ENCODE peak calls at places on chromosome 2, in four cellular contexts. J is heart right ventricle, D is IMR-90, Y is neuronal stem cell. O is an unnamed sample.

GRCh38 chr2:75632091-75632704 is 14.4 kb upstream of the MRPL19 start:
- DNase-seq in J (no peak), Y (no peak), D (no peak), O (no peak)

GRCh38 chr2:45610281-45611019 is 617 bp downstream of the SRBD1 start:
- DNase-seq in Y (peak), D (peak), J (peak), O (no peak)

GRCh38 chr2:159290289-159290907 is 3.9 kb upstream of the WDSUB1 start:
- DNase-seq in Y (no peak), D (peak), J (no peak), O (peak)

GRCh38 chr2:122322815-122323214 is 567.4 kb downstream of the TSN start:
- DNase-seq in Y (no peak), D (no peak), J (no peak), O (no peak)

GRCh38 chr2:43183743-43184142 is 42.7 kb downstream of the ZFP36L2 start:
- DNase-seq in J (no peak), Y (no peak), D (no peak), O (no peak)

GRCh38 chr2:7738596-7738995 is 821.4 kb downstream of the RNF144A start:
- DNase-seq in J (no peak), D (no peak), Y (no peak), O (no peak)

GRCh38 chr2:23454501-23455120 is 69.6 kb downstream of the KLHL29 start:
- DNase-seq in D (no peak), Y (no peak), J (no peak), O (no peak)

GRCh38 chr2:148927010-148927409 is 52.0 kb downstream of the KIF5C start:
- DNase-seq in D (no peak), J (peak), Y (no peak), O (no peak)

GRCh38 chr2:176643711-176644110 is 374.5 kb downstream of the MTX2 start:
- DNase-seq in D (no peak), Y (no peak), J (no peak), O (no peak)

GRCh38 chr2:71452565-71452964 is 796 bp upstream of the DYSF start:
- DNase-seq in D (peak), J (no peak), Y (no peak), O (peak)

GRCh38 chr2:29225814-29226213 is 110.6 kb downstream of the CLIP4 start:
- DNase-seq in Y (no peak), J (no peak), D (no peak), O (no peak)

GRCh38 chr2:22894761-22895160 is 490.2 kb upstream of the KLHL29 start:
- DNase-seq in Y (peak), D (no peak), J (no peak), O (no peak)

GRCh38 chr2:221153226-221153625 is 418.9 kb downstream of the EPHA4 start:
- DNase-seq in Y (no peak), D (no peak), J (no peak), O (no peak)

GRCh38 chr2:64838817-64839216 is 150.4 kb upstream of the SLC1A4 start:
- DNase-seq in Y (no peak), D (peak), J (no peak), O (peak)
- H3K27ac ChIP-seq in Y (no peak), D (peak), J (no peak), O (peak)

DNA sequence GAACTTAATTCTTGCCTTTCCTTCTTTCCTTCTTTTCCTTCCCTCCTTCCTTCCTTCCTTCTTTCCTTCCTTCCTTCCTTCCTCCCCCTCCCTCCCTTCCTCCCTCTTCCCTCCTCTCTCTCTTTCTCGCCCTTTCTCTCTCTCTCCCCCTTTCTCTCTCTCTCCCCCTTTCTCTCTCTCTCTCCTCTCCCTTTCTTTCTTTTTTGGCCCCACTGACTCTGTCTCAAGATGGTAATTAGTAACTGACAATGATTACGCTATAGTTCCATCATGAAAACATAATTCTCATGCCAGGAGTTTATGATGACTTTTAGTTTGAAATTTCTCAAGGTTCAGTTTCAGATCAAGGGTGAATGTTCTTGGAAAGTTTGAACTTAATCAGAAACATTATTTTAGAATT is 14.8 kb upstream of the CTLA4 start:
- DNase-seq in J (no peak), Y (no peak), D (no peak), O (no peak)
- H3K27ac ChIP-seq in J (no peak), Y (no peak), D (no peak), O (no peak)

DNA sequence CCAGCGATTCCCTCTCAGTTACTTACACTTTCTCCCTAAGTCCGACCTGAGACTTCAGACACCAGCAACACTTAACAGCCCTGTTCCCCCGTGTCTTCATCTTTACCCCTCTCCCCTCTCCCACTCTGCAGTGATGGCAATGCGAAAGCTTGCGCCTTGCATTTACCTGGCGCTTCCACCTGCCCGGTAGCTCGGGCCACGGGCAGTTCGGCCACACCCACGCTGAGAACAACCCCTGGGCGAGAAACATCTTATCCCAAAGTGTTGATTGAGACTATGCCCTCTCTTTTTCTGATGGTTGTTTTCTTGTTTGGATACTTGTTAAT is 571 bp downstream of the DNAJC10 start:
- DNase-seq in Y (no peak), D (no peak), J (no peak), O (no peak)
- H3K27ac ChIP-seq in Y (peak), D (peak), J (peak), O (peak)

DNA sequence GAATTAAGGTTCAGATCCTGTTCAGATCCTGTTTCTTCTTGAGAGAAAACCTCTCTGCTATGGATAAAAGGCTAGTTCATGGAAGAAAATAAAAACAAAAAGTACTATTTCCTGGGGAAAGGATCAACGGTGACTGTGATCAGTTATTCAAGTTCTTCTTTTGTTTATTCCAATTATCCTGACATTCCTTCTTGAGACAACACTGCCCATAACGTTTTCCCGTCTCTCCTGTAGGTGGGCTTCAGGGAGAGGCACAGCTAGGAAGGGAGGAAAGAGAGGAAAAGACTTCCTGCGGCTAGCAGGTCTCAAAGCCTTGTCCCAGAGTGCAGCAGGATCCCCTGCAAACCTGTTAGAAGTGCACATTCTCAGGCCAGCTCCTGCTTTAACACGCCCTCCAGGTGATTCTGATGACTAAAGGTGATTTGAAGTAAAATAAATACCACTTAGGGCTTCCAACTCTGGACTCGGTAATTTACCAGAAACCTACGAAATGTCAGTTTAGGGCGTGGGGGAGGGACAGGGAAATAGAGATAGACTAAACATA is 4.5 kb upstream of the FHL2 start:
- DNase-seq in Y (no peak), J (no peak), D (no peak), O (peak)
- H3K27ac ChIP-seq in Y (no peak), J (peak), D (peak), O (peak)

DNA sequence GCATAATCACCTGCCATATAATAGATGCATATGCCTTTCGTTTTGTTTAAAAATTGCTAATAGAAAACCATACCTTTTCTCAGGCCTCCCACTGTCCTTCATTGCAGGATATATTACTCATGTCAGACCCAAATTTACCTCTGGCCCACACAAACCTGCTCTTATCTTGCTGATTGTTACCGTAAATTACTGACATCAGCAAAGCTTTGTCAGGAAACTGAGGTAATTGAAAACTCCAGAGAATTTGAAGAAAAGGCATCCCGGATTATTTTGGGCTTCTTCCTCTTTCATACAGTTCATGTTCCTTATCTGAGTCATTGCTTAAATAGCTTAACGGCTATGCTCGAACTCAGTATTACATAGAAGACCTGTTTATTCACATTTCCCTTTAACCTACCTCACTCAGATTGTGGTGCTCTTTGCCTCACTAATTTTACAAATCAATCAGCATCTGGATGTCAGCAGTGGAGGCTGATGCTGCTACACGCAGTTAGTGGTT is 145.7 kb downstream of the ZEB2 start:
- DNase-seq in J (no peak), D (peak), Y (no peak), O (no peak)
- H3K27ac ChIP-seq in J (no peak), D (no peak), Y (no peak), O (no peak)

GRCh38 chr2:179265082-179265575 is 497 bp upstream of the SESTD1 start:
- DNase-seq in Y (no peak), J (no peak), D (peak), O (no peak)
- H3K27ac ChIP-seq in Y (no peak), J (peak), D (no peak), O (peak)

DNA sequence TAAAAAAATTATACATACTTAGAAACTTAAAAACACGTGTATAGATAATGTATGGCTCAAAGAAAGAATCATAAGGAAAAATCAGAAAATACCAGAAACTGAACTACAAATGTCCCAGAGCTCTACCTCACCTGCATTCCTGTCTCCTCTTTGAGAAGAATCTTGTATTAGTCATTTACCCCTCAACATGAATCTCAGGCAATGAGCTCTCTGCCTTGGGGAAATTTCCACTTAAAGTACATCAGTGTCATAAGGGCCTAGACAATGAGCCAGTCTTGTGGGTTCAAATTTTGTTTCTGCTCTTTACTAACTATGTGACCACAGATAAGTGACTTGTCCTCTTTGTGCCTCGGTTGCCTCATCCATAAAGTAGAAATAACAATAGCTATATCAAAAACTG is 40.1 kb downstream of the SCG2 start:
- DNase-seq in J (no peak), D (no peak), Y (no peak), O (no peak)
- H3K27ac ChIP-seq in J (no peak), D (no peak), Y (no peak), O (no peak)

DNA sequence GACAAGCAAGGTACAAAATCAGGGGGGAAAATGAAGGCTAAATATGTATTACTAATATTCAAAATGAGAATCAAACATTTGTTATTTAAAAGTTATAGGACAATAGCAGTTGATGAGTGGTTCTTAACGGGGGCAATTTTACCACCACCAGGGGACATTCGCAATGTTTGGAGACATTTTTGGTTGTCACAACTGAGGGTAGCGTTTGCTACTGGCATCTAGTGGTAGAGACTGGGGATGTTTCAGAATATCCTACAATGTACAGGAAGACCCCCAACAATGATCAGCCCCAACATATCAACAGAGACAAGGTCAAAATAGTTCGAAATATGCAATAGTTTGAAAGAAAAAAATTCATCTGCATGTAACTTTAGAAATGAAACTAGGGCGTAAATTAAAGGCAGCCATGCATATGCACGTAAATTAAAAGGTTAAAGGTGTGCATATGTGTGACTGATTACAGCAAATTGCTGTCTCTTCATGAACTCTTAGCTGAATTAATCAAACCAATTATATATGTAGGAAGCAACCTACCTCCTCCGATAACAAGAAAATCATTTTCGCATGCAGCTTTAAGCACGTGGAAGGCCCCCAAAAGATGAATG is 61.2 kb upstream of the CUL3 start:
- DNase-seq in Y (no peak), D (peak), J (no peak), O (no peak)
- H3K27ac ChIP-seq in Y (no peak), D (no peak), J (no peak), O (no peak)

DNA sequence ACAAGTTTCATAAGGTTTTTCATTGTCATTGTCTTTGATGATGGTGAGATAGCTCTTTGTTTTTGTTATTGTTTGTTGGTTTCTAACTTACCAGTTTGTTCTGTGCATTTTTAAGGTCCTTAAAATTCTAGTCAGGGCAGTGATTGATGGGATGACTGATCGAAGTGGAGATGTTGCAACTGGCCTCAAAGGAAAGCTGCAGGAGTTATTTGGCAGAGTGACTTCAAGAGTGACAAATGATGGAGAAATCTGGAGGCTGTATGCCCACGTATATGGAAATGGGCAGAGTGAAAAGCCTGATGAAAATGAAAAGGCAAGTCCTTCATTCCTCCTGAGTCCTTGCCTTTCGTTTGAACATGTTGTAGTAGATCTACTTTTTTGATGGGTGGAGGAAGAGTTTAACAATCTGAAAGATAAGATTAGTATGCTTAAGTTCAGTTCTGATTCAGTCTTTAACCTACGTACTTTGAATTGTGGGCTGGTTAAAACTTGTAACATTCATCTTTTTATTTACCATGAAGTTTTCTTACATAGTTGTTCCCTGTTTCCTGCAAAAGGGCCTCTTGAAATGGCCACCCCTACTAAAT is 135.8 kb upstream of the LTBP1 start:
- DNase-seq in J (no peak), D (no peak), Y (no peak), O (peak)
- H3K27ac ChIP-seq in J (no peak), D (no peak), Y (no peak), O (no peak)

O was measured in epithelial cell of prostate.